ENCODE peak calls at places on chromosome 15, in five cellular contexts. Q is Calu3; H is nucleus accumbens; K is fibroblast of pulmonary artery; G is naive thymus-derived CD8-positive, alpha-beta T cell. E is an unnamed sample.

GRCh38 chr15:67472957-67473356 is 48.0 kb upstream of the C15orf61 start:
- DNase-seq in Q (no peak), H (no peak), K (no peak), G (no peak), E (no peak)

GRCh38 chr15:27486036-27486435 is 515.1 kb downstream of the GABRG3 start:
- DNase-seq in Q (no peak), H (no peak), K (no peak), G (no peak), E (no peak)

GRCh38 chr15:74158855-74159650 is 14.5 kb upstream of the ISLR start:
- DNase-seq in Q (no peak), H (no peak), K (no peak), G (no peak), E (no peak)

GRCh38 chr15:92958105-92958504 is 58.0 kb downstream of the CHD2 start:
- DNase-seq in Q (no peak), H (no peak), K (no peak), G (no peak), E (no peak)

GRCh38 chr15:89740137-89740536 is 10.9 kb downstream of the MESP1 start:
- DNase-seq in Q (peak), H (peak), K (peak), G (no peak), E (no peak)

GRCh38 chr15:70852501-70853269 is 1.3 kb downstream of the LARP6 start:
- DNase-seq in Q (no peak), H (no peak), K (peak), G (no peak), E (no peak)

GRCh38 chr15:99105516-99106341 is 849 bp downstream of the SYNM start:
- DNase-seq in Q (peak), H (peak), K (peak), G (no peak), E (peak)

GRCh38 chr15:74632601-74633000 is 17.0 kb downstream of the CLK3 start:
- DNase-seq in Q (no peak), H (no peak), K (no peak), G (no peak), E (no peak)

E was measured in caudate nucleus.